ENCODE peak calls at places on chromosome 20, in four cellular contexts. A is T-helper 17 cell; U is activated naive CD8-positive, alpha-beta T cell treated with anti-CD3 and anti-CD28 coated beads, Interleukin-2, amount 50 U/mL, for 24 hours; P is Calu3. Z is an unnamed sample.
A peak's percentile ranks its signal among the peaks of the same experiment; 100 is the strongest.

GRCh38 chr20:11608736-11609135 is 309.0 kb upstream of the BTBD3 start:
- DNase-seq in U (no peak), P (no peak), A (no peak), Z (no peak)

GRCh38 chr20:36394340-36394965 is 88.3 kb downstream of the DLGAP4 start:
- DNase-seq in P (no peak), A (no peak), U (no peak), Z (no peak)

GRCh38 chr20:44946266-44946852 is 13.8 kb downstream of the TOMM34 start:
- DNase-seq in P (no peak), A (no peak), U (no peak), Z (no peak)

GRCh38 chr20:45506927-45507820 is 8.2 kb downstream of the SPINT3 start:
- DNase-seq in P (no peak), U (no peak), A (no peak), Z (no peak)

GRCh38 chr20:6185268-6185667 is 62.4 kb upstream of the FERMT1 start:
- DNase-seq in A (no peak), P (no peak), U (no peak), Z (no peak)

GRCh38 chr20:41411458-41411857 is 44.8 kb upstream of the EMILIN3 start:
- DNase-seq in U (no peak), P (no peak), A (no peak), Z (peak; percentile 74)

GRCh38 chr20:63253438-63254236 is 626 bp downstream of the NKAIN4 start:
- DNase-seq in U (no peak), P (no peak), A (no peak), Z (no peak)

GRCh38 chr20:49282584-49283171 is 4.8 kb upstream of the ZNFX1 start:
- DNase-seq in P (no peak), A (no peak), U (no peak), Z (no peak)

GRCh38 chr20:35001596-35002362 is 46.1 kb downstream of the MYH7B start:
- DNase-seq in U (no peak), P (no peak), A (no peak), Z (no peak)

GRCh38 chr20:63406011-63406410 is 44.9 kb upstream of the CHRNA4 start:
- DNase-seq in A (no peak), P (no peak), U (no peak), Z (no peak)

GRCh38 chr20:62191781-62192559 is 9.1 kb downstream of the MTG2 start:
- DNase-seq in U (no peak), A (no peak), P (no peak), Z (no peak)